ENCODE peak calls at places on chromosomes 11 and 22, in eight cellular contexts. V is CD4-positive, alpha-beta T cell; N is foreskin keratinocyte; C is thoracic aorta; L is tibial artery; G is Panc1; K is heart right ventricle; D is H1. H is an unnamed sample.
A peak's percentile ranks its signal among the peaks of the same experiment; 100 is the strongest.

GRCh38 chr22:32733900-32734299 is 67.6 kb upstream of the TIMP3 start:
- DNase-seq in V (no peak), N (no peak), C (no peak), L (no peak), G (no peak), K (no peak), D (no peak), H (no peak)

GRCh38 chr11:44868021-44868420 is 82.7 kb downstream of the TP53I11 start:
- DNase-seq in V (no peak), N (no peak), C (no peak), L (no peak), G (no peak), K (no peak), D (no peak), H (no peak)

GRCh38 chr22:32539631-32540449 is 65.2 kb downstream of the FBXO7 start:
- DNase-seq in V (no peak), N (no peak), C (no peak), L (no peak), G (no peak), K (peak; percentile 61), D (no peak), H (no peak)

GRCh38 chr11:82981852-82982251 is 80.3 kb downstream of the DDIAS start:
- DNase-seq in V (no peak), N (no peak), C (no peak), L (no peak), G (no peak), K (no peak), D (no peak), H (no peak)

GRCh38 chr22:30104501-30105156 is 24.4 kb downstream of the HORMAD2 start:
- DNase-seq in V (no peak), N (no peak), C (no peak), L (no peak), G (no peak), K (no peak), D (no peak), H (no peak)

GRCh38 chr22:37173709-37174108 is 14.3 kb downstream of the C1QTNF6 start:
- DNase-seq in V (no peak), N (no peak), C (no peak), L (peak; percentile 75), G (no peak), K (no peak), D (no peak), H (peak; percentile 31)

GRCh38 chr11:68998390-68998911 is 14.6 kb downstream of the MRGPRF start:
- DNase-seq in V (no peak), N (no peak), C (no peak), L (no peak), G (no peak), K (peak; percentile 23), D (no peak), H (peak; percentile 31)

GRCh38 chr22:17707526-17707925 is 66.7 kb downstream of the BID start:
- DNase-seq in V (no peak), N (no peak), C (no peak), L (no peak), G (no peak), K (no peak), D (no peak), H (no peak)

GRCh38 chr22:29315286-29316195 is at the start of gene RASL10A:
- DNase-seq in V (no peak), N (no peak), C (no peak), L (no peak), G (no peak), K (no peak), D (no peak), H (no peak)

GRCh38 chr11:11538277-11538960 is 83.4 kb downstream of the GALNT18 start:
- DNase-seq in V (no peak), N (no peak), C (no peak), L (no peak), G (no peak), K (peak; percentile 79), D (no peak), H (no peak)

GRCh38 chr22:35797411-35797810 is 79.7 kb downstream of the APOL5 start:
- DNase-seq in V (no peak), N (no peak), C (no peak), L (no peak), G (no peak), K (no peak), D (no peak), H (no peak)

GRCh38 chr22:47064416-47064815 is 302.0 kb downstream of the TBC1D22A start:
- DNase-seq in V (no peak), N (no peak), C (no peak), L (no peak), G (no peak), K (no peak), D (no peak), H (no peak)

GRCh38 chr22:28424427-28425080 is 255.1 kb downstream of the TTC28 start:
- DNase-seq in V (no peak), N (no peak), C (no peak), L (no peak), G (peak; percentile 36), K (no peak), D (no peak), H (no peak)

GRCh38 chr22:27099896-27100295 is 442.5 kb downstream of the MIAT start:
- DNase-seq in V (no peak), N (no peak), C (no peak), L (no peak), G (no peak), K (no peak), D (no peak), H (no peak)

GRCh38 chr11:13354335-13354734 is 76.7 kb downstream of the BMAL1 start:
- DNase-seq in V (no peak), N (no peak), C (no peak), L (no peak), G (no peak), K (no peak), D (no peak), H (no peak)

GRCh38 chr11:32884770-32885384 is 7.7 kb upstream of the QSER1 start:
- DNase-seq in V (no peak), N (no peak), C (no peak), L (no peak), G (no peak), K (no peak), D (no peak), H (no peak)

GRCh38 chr11:33773399-33774355 is 643 bp downstream of the FBXO3 start:
- DNase-seq in V (peak; percentile 22), N (no peak), C (no peak), L (peak; percentile 21), G (no peak), K (no peak), D (no peak), H (no peak)

GRCh38 chr11:61912991-61913698 is 4.2 kb downstream of the RAB3IL1 start:
- DNase-seq in V (no peak), N (no peak), C (no peak), L (peak; percentile 17), G (no peak), K (peak; percentile 3), D (no peak), H (peak; percentile 53)

GRCh38 chr22:29330753-29331152 is 15.3 kb upstream of the RASL10A start:
- DNase-seq in V (no peak), N (no peak), C (no peak), L (no peak), G (no peak), K (peak; percentile 69), D (no peak), H (peak; percentile 53)

GRCh38 chr11:43574949-43575915 is 105.3 kb upstream of the HSD17B12 start:
- DNase-seq in V (no peak), N (no peak), C (no peak), L (no peak), G (no peak), K (no peak), D (no peak), H (no peak)

DNA sequence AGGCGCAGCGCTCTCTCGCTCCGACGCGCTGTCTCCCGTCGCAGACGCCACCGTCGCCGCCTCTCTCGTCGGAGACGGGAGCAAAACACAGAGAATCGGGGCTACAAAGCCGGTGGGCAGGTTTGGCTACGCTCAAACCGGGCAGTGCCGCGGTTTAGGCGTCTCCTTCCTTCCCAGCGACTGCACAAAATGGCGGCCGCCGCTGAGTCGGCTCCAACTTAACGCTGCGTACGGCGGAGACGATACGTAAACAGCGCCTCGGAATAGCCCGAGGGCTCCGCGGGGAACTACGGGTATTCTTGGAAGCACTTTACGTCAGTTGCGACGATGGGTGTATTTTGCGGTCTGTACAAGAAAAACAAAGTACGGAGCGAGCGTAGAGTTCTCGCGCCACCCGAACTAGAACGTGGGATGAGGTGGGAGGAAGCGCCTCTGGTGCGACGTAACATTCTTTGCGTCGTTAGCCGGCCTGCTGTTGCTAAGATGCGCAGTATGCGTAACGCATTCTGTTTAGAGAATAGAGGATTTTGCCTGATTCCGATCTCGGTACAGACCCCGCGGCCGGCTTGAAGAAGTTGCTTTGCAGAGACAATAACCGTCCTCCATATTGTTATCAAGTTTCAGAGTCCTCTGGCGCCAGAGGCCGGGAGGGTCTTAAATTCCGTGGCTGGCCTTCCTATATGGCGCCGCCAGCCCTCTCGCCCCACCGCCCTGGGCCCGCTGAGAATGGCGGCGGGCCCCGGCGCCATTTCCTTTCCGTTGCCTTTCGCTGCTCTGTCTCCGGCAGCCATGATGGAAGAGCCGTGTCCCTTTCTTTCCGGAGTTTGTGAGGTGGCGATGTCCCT is at the start of gene DDX17:
- DNase-seq in V (peak; percentile 90), N (peak; percentile 82), C (peak; percentile 81), L (peak; percentile 95), G (peak; percentile 89), K (peak; percentile 96), D (peak; percentile 78), H (peak; percentile 95)
- TF ChIP-seq CTCF in V (no peak), N (peak; percentile 2), C (no peak), L (no peak), G (no peak), K (no peak), D (no peak), H (no peak)

DNA sequence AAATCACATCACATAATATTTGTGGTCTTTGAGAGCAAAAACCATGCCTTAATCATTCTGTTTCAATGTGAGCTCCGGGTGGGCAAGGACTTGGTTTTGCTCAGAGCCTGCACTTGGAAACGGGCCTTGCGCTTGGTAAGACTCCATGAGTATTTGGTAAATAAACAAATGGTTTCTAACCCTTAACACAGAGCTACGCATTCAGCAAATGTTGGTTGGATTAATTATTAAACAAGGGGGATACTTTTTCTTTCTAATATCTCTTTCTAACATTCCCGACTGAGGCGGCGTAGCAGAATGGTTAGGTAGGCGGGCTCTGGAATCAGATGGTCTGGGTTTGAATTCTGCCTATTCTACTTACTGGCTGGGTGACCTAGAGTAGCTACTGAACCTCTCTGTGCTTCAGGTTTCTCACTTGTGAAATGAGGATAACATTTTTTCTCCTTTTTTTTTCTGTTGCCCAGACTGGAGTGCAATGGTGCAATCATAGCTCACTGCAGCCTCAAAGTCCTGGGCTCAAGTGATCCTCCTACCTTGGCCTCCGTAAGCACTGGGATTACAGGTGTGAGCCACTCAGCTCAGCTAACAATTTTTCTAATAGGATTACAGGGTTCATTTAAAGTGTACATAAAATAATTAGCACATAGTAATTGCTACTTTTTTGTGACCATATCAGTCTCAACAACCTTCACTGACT is 3.4 kb upstream of the FAM83F start:
- DNase-seq in V (no peak), N (no peak), C (no peak), L (no peak), G (no peak), K (no peak), D (no peak), H (no peak)
- H3K27me3 ChIP-seq in V (peaks cover 13% of the 10 kb centered on the region), N (no peaks in the 10 kb centered on the region), C (no peaks in the 10 kb centered on the region), L (peaks cover 43% of the 10 kb centered on the region), G (no peaks in the 10 kb centered on the region), K (peaks cover 25% of the 10 kb centered on the region), D (no peaks in the 10 kb centered on the region), H (peaks cover 59% of the 10 kb centered on the region)

GRCh38 chr11:132471491-132471890 is 1060.8 kb downstream of the OPCML start:
- DNase-seq in V (no peak), N (peak; percentile 38), C (no peak), L (no peak), G (no peak), K (no peak), D (no peak), H (no peak)
- H3K27ac ChIP-seq in V (no peak overlapping the region), N (no peak overlapping the region), C (no peak overlapping the region), L (no peak overlapping the region), G (no peak overlapping the region), K (no peak overlapping the region), D (no peak overlapping the region), H (no peak overlapping the region)

GRCh38 chr11:114395776-114396175 is 4.5 kb downstream of the C11orf71 start:
- DNase-seq in V (no peak), N (no peak), C (no peak), L (no peak), G (no peak), K (no peak), D (no peak), H (no peak)
- TF ChIP-seq CTCF in V (no peak), N (peak; percentile 62), C (no peak), L (no peak), G (peak; percentile 69), K (no peak), D (peak; percentile 32), H (no peak)